ENCODE peak calls at places on chromosomes 4 and X, in five cellular contexts. One of them, this sample, is unnamed.

GRCh38 chrX:40459576-40460158 is 121.1 kb upstream of the ATP6AP2 start:
- DNase-seq in GM12878: no peak
- DNase-seq in H1: no peak
- DNase-seq in HepG2: no peak
- DNase-seq in SK-N-SH: peak
- DNase-seq in this sample: peak

GRCh38 chr4:88097301-88097700 is 61.1 kb downstream of the ABCG2 start:
- DNase-seq in H1: no peak
- DNase-seq in GM12878: no peak
- DNase-seq in HepG2: no peak
- DNase-seq in SK-N-SH: no peak
- DNase-seq in this sample: no peak

GRCh38 chr4:140153744-140154571 is at the start of gene MAML3:
- DNase-seq in H1: peak
- DNase-seq in GM12878: no peak
- DNase-seq in SK-N-SH: peak
- DNase-seq in HepG2: peak
- DNase-seq in this sample: peak

GRCh38 chrX:118519411-118520205 is 24.0 kb downstream of the DOCK11 start:
- DNase-seq in SK-N-SH: no peak
- DNase-seq in HepG2: no peak
- DNase-seq in GM12878: no peak
- DNase-seq in H1: no peak
- DNase-seq in this sample: no peak

GRCh38 chrX:133179500-133179899 is 38.7 kb downstream of the TFDP3 start:
- DNase-seq in GM12878: no peak
- DNase-seq in HepG2: no peak
- DNase-seq in H1: no peak
- DNase-seq in SK-N-SH: no peak
- DNase-seq in this sample: no peak

GRCh38 chrX:96564595-96564994 is 120.0 kb upstream of the DIAPH2 start:
- DNase-seq in GM12878: no peak
- DNase-seq in SK-N-SH: no peak
- DNase-seq in H1: no peak
- DNase-seq in HepG2: no peak
- DNase-seq in this sample: no peak

GRCh38 chr4:11720292-11720691 is 291.6 kb upstream of the HS3ST1 start:
- DNase-seq in H1: no peak
- DNase-seq in GM12878: no peak
- DNase-seq in HepG2: no peak
- DNase-seq in SK-N-SH: peak
- DNase-seq in this sample: peak

GRCh38 chr4:63578383-63578782 is 830.9 kb downstream of the TECRL start:
- DNase-seq in SK-N-SH: peak
- DNase-seq in HepG2: no peak
- DNase-seq in H1: no peak
- DNase-seq in GM12878: no peak
- DNase-seq in this sample: no peak

GRCh38 chr4:74283614-74284013 is 24.7 kb upstream of the EPGN start:
- DNase-seq in SK-N-SH: no peak
- DNase-seq in GM12878: no peak
- DNase-seq in HepG2: no peak
- DNase-seq in H1: no peak
- DNase-seq in this sample: no peak

GRCh38 chr4:38821739-38822138 is 17.1 kb upstream of the TLR1 start:
- DNase-seq in H1: no peak
- DNase-seq in SK-N-SH: no peak
- DNase-seq in GM12878: no peak
- DNase-seq in HepG2: no peak
- DNase-seq in this sample: no peak

GRCh38 chr4:6992728-6993655 is 50.2 kb upstream of the TADA2B start:
- DNase-seq in GM12878: no peak
- DNase-seq in HepG2: no peak
- DNase-seq in H1: no peak
- DNase-seq in SK-N-SH: peak
- DNase-seq in this sample: no peak

GRCh38 chr4:119300072-119300387 is 21.9 kb downstream of the FABP2 start:
- DNase-seq in H1: no peak
- DNase-seq in SK-N-SH: peak
- DNase-seq in GM12878: peak
- DNase-seq in HepG2: no peak
- DNase-seq in this sample: no peak

GRCh38 chr4:123649644-123650356 is 253.2 kb downstream of the SPRY1 start:
- DNase-seq in H1: peak
- DNase-seq in HepG2: peak
- DNase-seq in SK-N-SH: no peak
- DNase-seq in GM12878: no peak
- DNase-seq in this sample: peak

GRCh38 chr4:45662996-45663395 is 460.9 kb downstream of the GABRG1 start:
- DNase-seq in HepG2: no peak
- DNase-seq in SK-N-SH: no peak
- DNase-seq in H1: no peak
- DNase-seq in GM12878: no peak
- DNase-seq in this sample: no peak

GRCh38 chrX:72352786-72353185 is 47.1 kb upstream of the CITED1 start:
- DNase-seq in GM12878: no peak
- DNase-seq in SK-N-SH: no peak
- DNase-seq in H1: no peak
- DNase-seq in HepG2: no peak
- DNase-seq in this sample: no peak

GRCh38 chrX:41542151-41542935 is 95.2 kb downstream of the NYX start:
- DNase-seq in H1: no peak
- DNase-seq in SK-N-SH: no peak
- DNase-seq in HepG2: no peak
- DNase-seq in GM12878: no peak
- DNase-seq in this sample: no peak

GRCh38 chr4:140893939-140894338 is 137.8 kb upstream of the TBC1D9 start:
- DNase-seq in GM12878: no peak
- DNase-seq in SK-N-SH: no peak
- DNase-seq in HepG2: no peak
- DNase-seq in H1: no peak
- DNase-seq in this sample: no peak

GRCh38 chr4:139469216-139469615 is 15.3 kb downstream of the RAB33B start:
- DNase-seq in GM12878: no peak
- DNase-seq in SK-N-SH: no peak
- DNase-seq in HepG2: no peak
- DNase-seq in H1: no peak
- DNase-seq in this sample: no peak

GRCh38 chrX:108722561-108722960 is 13.8 kb downstream of the IRS4 start:
- DNase-seq in H1: no peak
- DNase-seq in GM12878: no peak
- DNase-seq in HepG2: no peak
- DNase-seq in SK-N-SH: no peak
- DNase-seq in this sample: no peak

GRCh38 chrX:130108647-130109428 is 1.5 kb downstream of the ELF4 start:
- DNase-seq in HepG2: peak
- DNase-seq in H1: no peak
- DNase-seq in SK-N-SH: peak
- DNase-seq in GM12878: no peak
- DNase-seq in this sample: no peak

GRCh38 chr4:100257567-100257966 is 67.3 kb upstream of the DDIT4L start:
- DNase-seq in GM12878: no peak
- DNase-seq in H1: peak
- DNase-seq in HepG2: no peak
- DNase-seq in SK-N-SH: no peak
- DNase-seq in this sample: no peak

GRCh38 chr4:76570141-76570989 is 135.3 kb downstream of the SHROOM3 start:
- DNase-seq in SK-N-SH: no peak
- DNase-seq in H1: no peak
- DNase-seq in GM12878: no peak
- DNase-seq in HepG2: peak
- DNase-seq in this sample: no peak

GRCh38 chr4:2419814-2420213 is 1.1 kb downstream of the CFAP99 start:
- DNase-seq in H1: no peak
- DNase-seq in HepG2: no peak
- DNase-seq in SK-N-SH: no peak
- DNase-seq in GM12878: no peak
- DNase-seq in this sample: no peak

GRCh38 chr4:127856485-127857447 is 23.9 kb upstream of the PLK4 start:
- DNase-seq in HepG2: no peak
- DNase-seq in H1: no peak
- DNase-seq in GM12878: peak
- DNase-seq in SK-N-SH: no peak
- DNase-seq in this sample: no peak

GRCh38 chrX:56232221-56233082 is at the start of gene KLF8:
- DNase-seq in HepG2: no peak
- DNase-seq in H1: no peak
- DNase-seq in GM12878: no peak
- DNase-seq in SK-N-SH: no peak
- DNase-seq in this sample: peak

GRCh38 chrX:56762220-56762619 is 33.2 kb downstream of the NBDY start:
- DNase-seq in SK-N-SH: no peak
- DNase-seq in HepG2: no peak
- DNase-seq in H1: no peak
- DNase-seq in GM12878: no peak
- DNase-seq in this sample: no peak

GRCh38 chr4:177308125-177308524 is 1.5 kb upstream of the NEIL3 start:
- DNase-seq in H1: no peak
- DNase-seq in HepG2: peak
- DNase-seq in SK-N-SH: no peak
- DNase-seq in GM12878: no peak
- DNase-seq in this sample: no peak

GRCh38 chr4:1233641-1234277 is 15.2 kb downstream of the CTBP1 start:
- DNase-seq in H1: no peak
- DNase-seq in GM12878: no peak
- DNase-seq in HepG2: no peak
- DNase-seq in SK-N-SH: peak
- DNase-seq in this sample: no peak

GRCh38 chr4:99763635-99764101 is 53.0 kb upstream of the DAPP1 start:
- DNase-seq in GM12878: no peak
- DNase-seq in SK-N-SH: no peak
- DNase-seq in H1: no peak
- DNase-seq in HepG2: no peak
- DNase-seq in this sample: no peak

GRCh38 chr4:88138561-88138960 is 19.9 kb downstream of the ABCG2 start:
- DNase-seq in H1: no peak
- DNase-seq in SK-N-SH: no peak
- DNase-seq in GM12878: no peak
- DNase-seq in HepG2: no peak
- DNase-seq in this sample: no peak

GRCh38 chrX:154401045-154401799 is 3.0 kb downstream of the RPL10 start:
- DNase-seq in GM12878: no peak
- DNase-seq in SK-N-SH: no peak
- DNase-seq in HepG2: peak
- DNase-seq in H1: no peak
- DNase-seq in this sample: no peak

GRCh38 chr4:138251904-138252303 is 9.8 kb upstream of the SLC7A11 start:
- DNase-seq in SK-N-SH: no peak
- DNase-seq in H1: no peak
- DNase-seq in GM12878: no peak
- DNase-seq in HepG2: no peak
- DNase-seq in this sample: no peak

GRCh38 chrX:9369802-9370291 is 95.0 kb upstream of the TBL1X start:
- DNase-seq in HepG2: no peak
- DNase-seq in SK-N-SH: no peak
- DNase-seq in GM12878: no peak
- DNase-seq in H1: no peak
- DNase-seq in this sample: no peak

GRCh38 chr4:109989618-109990017 is 76.9 kb downstream of the EGF start:
- DNase-seq in H1: no peak
- DNase-seq in GM12878: no peak
- DNase-seq in HepG2: no peak
- DNase-seq in SK-N-SH: no peak
- DNase-seq in this sample: no peak
- H3K9ac ChIP-seq in H1: no peak
- H3K9ac ChIP-seq in GM12878: no peak
- H3K9ac ChIP-seq in HepG2: no peak
- H3K9ac ChIP-seq in SK-N-SH: no peak
- H3K9ac ChIP-seq in this sample: no peak

GRCh38 chr4:176266026-176266425 is 3.0 kb downstream of the ASB5 start:
- DNase-seq in HepG2: no peak
- DNase-seq in GM12878: no peak
- DNase-seq in H1: no peak
- DNase-seq in SK-N-SH: no peak
- DNase-seq in this sample: no peak
- H3K4me3 ChIP-seq in HepG2: no peak
- H3K4me3 ChIP-seq in GM12878: no peak
- H3K4me3 ChIP-seq in H1: no peak
- H3K4me3 ChIP-seq in SK-N-SH: no peak
- H3K4me3 ChIP-seq in this sample: no peak

DNA sequence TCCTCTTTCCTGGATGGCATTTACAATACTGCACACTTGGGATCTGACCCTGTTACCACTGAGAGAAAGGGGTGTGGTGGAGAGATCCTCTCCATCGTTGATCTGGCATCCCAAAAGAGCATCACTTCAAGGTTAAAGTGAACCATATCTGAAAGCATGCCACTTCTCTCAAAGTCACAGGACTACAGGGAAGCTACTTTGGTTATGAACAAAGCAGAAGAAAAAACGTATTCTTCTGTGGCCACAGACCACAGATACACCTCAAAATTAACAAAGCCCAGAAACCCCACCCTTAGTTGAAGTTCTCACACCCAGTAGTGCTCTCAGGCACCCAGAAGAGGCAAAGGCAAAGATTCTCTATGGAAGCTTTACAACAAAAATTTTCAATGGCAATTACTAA is 108.3 kb downstream of the JADE1 start:
- DNase-seq in SK-N-SH: no peak
- DNase-seq in HepG2: no peak
- DNase-seq in H1: no peak
- DNase-seq in GM12878: peak
- DNase-seq in this sample: no peak
- TF ChIP-seq YY1 in SK-N-SH: no peak
- TF ChIP-seq YY1 in HepG2: no peak
- TF ChIP-seq YY1 in H1: no peak
- TF ChIP-seq YY1 in GM12878: no peak
- TF ChIP-seq YY1 in this sample: no peak

DNA sequence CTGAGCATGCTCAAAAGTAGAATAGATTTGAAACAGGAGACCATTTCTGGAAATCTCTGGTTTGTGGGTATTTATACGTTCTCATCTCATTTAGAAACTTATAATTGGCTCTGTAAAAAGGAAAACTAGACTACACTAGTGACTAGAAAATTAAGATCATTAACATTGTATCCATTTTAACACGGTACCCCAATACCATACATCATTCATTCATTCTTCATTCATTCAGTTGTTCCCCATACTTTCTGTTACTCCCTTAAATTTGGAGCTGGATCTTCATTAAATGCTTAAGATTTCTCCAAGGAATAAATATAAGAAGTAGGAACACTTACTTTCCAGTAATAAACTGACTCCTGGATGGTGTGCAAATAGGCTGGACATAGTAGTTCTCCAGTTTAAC is 1.3 kb downstream of the ARSJ start:
- DNase-seq in SK-N-SH: no peak
- DNase-seq in HepG2: no peak
- DNase-seq in GM12878: no peak
- DNase-seq in H1: no peak
- DNase-seq in this sample: no peak
- H3K9ac ChIP-seq in SK-N-SH: peak
- H3K9ac ChIP-seq in HepG2: no peak
- H3K9ac ChIP-seq in GM12878: no peak
- H3K9ac ChIP-seq in H1: no peak
- H3K9ac ChIP-seq in this sample: no peak